ENCODE peak calls at places on chromosome 4, in nine cellular contexts. X is IMR-90, N is epithelial cell of esophagus, W is GM12864, Z is left ventricle myocardium inferior, I is upper lobe of right lung, A is RWPE2, T is tibial artery, O is endodermal cell. G is an unnamed sample.

GRCh38 chr4:8019396-8020365 is 80.0 kb upstream of the AFAP1 start:
- DNase-seq in N (peak), O (peak), A (no peak), Z (no peak), X (no peak), W (no peak), I (peak), T (no peak), G (no peak)

GRCh38 chr4:166078956-166079355 is 205.9 kb downstream of the TLL1 start:
- DNase-seq in X (no peak), Z (no peak), O (peak), A (no peak), W (no peak), N (peak), T (no peak), I (no peak), G (no peak)

GRCh38 chr4:7358100-7358735 is 76.5 kb downstream of the PSAPL1 start:
- DNase-seq in O (no peak), I (peak), T (no peak), X (peak), W (no peak), A (no peak), Z (peak), N (peak), G (peak)

GRCh38 chr4:67571975-67572374 is 13.4 kb downstream of the STAP1 start:
- DNase-seq in A (no peak), X (no peak), Z (no peak), N (no peak), T (no peak), W (no peak), O (no peak), I (no peak), G (no peak)

GRCh38 chr4:1487106-1487505 is 80.9 kb upstream of the NKX1-1 start:
- DNase-seq in Z (no peak), A (no peak), W (no peak), I (peak), T (no peak), O (peak), N (no peak), X (no peak), G (no peak)

GRCh38 chr4:1323635-1324442 is 23.2 kb upstream of the UVSSA start:
- DNase-seq in A (peak), W (no peak), N (peak), X (peak), I (peak), Z (no peak), T (no peak), O (no peak), G (no peak)

GRCh38 chr4:31674313-31674947 is 954.3 kb downstream of the PCDH7 start:
- DNase-seq in N (peak), Z (no peak), X (peak), T (no peak), O (peak), W (no peak), A (no peak), I (no peak), G (no peak)

GRCh38 chr4:110663206-110663605 is 40.3 kb upstream of the PITX2 start:
- DNase-seq in N (no peak), A (no peak), I (no peak), O (no peak), Z (no peak), T (no peak), W (no peak), X (no peak), G (no peak)

GRCh38 chr4:42359686-42360085 is 37.6 kb upstream of the SHISA3 start:
- DNase-seq in W (no peak), N (no peak), X (peak), A (no peak), I (no peak), T (no peak), Z (no peak), O (no peak), G (no peak)

GRCh38 chr4:42363614-42364013 is 33.7 kb upstream of the SHISA3 start:
- DNase-seq in N (no peak), Z (no peak), X (no peak), A (no peak), I (no peak), T (no peak), O (no peak), W (no peak), G (no peak)

GRCh38 chr4:42357325-42357724 is 40.0 kb upstream of the SHISA3 start:
- DNase-seq in N (no peak), A (no peak), T (no peak), Z (no peak), X (no peak), I (no peak), O (no peak), W (no peak), G (no peak)

GRCh38 chr4:42361475-42361874 is 35.8 kb upstream of the SHISA3 start:
- DNase-seq in X (no peak), W (no peak), O (no peak), N (no peak), A (no peak), I (no peak), Z (no peak), T (no peak), G (no peak)

DNA sequence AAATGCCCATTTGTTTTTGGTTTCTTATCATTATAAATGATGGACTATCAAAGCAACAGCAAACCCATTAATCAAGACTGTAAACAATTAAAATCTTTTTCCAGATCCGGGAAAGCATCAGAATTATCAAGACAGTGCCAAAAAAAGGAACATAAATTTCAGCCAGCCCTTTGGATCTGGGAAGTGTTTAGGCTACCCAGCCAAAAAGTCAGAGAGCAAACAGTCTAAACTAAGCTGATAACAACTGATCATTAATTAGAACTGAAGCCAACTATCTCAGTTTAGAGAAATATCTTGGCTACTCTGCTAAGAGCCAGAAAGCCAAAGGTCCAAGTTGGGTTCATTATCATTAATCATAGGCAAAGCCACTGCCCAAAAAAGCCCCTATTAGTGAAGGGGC is 37.1 kb upstream of the SHISA3 start:
- DNase-seq in N (no peak), X (no peak), T (no peak), Z (no peak), A (no peak), W (no peak), I (no peak), O (no peak), G (no peak)
- H3K4me3 ChIP-seq in N (no peak), X (no peak), T (peak), Z (peak), A (no peak), W (no peak), I (peak), O (peak), G (peak)

GRCh38 chr4:159232465-159233106 is 129.7 kb downstream of the RAPGEF2 start:
- DNase-seq in A (no peak), Z (no peak), W (no peak), O (no peak), X (no peak), T (no peak), I (no peak), N (no peak), G (no peak)

GRCh38 chr4:159227378-159227777 is 124.5 kb downstream of the RAPGEF2 start:
- DNase-seq in I (no peak), W (no peak), X (peak), O (no peak), N (peak), A (no peak), T (no peak), Z (no peak), G (no peak)

GRCh38 chr4:159224412-159224811 is 121.5 kb downstream of the RAPGEF2 start:
- DNase-seq in N (no peak), I (no peak), T (no peak), X (no peak), Z (no peak), A (no peak), W (no peak), O (no peak), G (no peak)

GRCh38 chr4:159227984-159228383 is 125.1 kb downstream of the RAPGEF2 start:
- DNase-seq in X (peak), T (peak), W (no peak), O (peak), A (peak), I (peak), N (peak), Z (peak), G (peak)

DNA sequence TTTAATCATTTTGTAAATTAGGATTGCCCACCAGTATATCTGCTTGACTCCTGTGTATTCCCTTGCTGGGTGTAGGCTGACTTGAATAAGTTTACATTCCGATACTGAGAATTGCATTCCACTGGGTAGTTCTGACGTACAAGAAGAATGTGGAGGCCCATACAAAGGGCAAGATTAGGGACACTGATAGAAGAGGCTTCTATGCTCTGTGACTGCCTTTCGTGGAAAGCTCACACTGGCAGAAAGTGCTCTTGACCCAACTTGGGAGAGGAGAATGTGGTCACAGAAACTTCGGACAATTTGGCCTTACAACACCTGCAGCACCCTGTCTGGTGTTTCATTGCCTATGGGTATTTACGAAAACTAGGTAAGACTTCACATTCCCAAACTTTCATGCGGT is 126.3 kb downstream of the RAPGEF2 start:
- DNase-seq in X (peak), A (no peak), Z (no peak), W (no peak), T (no peak), O (peak), I (no peak), N (no peak), G (no peak)
- H3K4me3 ChIP-seq in X (peak), A (no peak), Z (peak), W (no peak), T (peak), O (no peak), I (no peak), N (no peak), G (peak)

GRCh38 chr4:173061160-173061559 is 107.5 kb upstream of the GALNT7 start:
- DNase-seq in T (no peak), Z (no peak), A (no peak), X (no peak), O (no peak), I (no peak), N (no peak), W (no peak), G (no peak)
- H3K4me3 ChIP-seq in T (no peak), Z (no peak), A (no peak), X (no peak), O (no peak), I (no peak), N (no peak), W (no peak), G (no peak)

GRCh38 chr4:159768011-159768410 is 665.1 kb downstream of the RAPGEF2 start:
- DNase-seq in O (no peak), W (no peak), N (no peak), I (no peak), A (no peak), X (no peak), Z (no peak), T (no peak), G (no peak)

GRCh38 chr4:159766241-159766640 is 663.4 kb downstream of the RAPGEF2 start:
- DNase-seq in O (no peak), T (no peak), W (no peak), Z (no peak), N (no peak), X (no peak), I (no peak), A (no peak), G (no peak)

GRCh38 chr4:159770398-159770797 is 667.5 kb downstream of the RAPGEF2 start:
- DNase-seq in W (no peak), A (no peak), N (no peak), O (no peak), Z (no peak), X (no peak), T (no peak), I (no peak), G (no peak)

GRCh38 chr4:159765402-159765801 is 662.5 kb downstream of the RAPGEF2 start:
- DNase-seq in O (no peak), I (no peak), X (no peak), Z (no peak), A (no peak), W (no peak), T (no peak), N (peak), G (no peak)

DNA sequence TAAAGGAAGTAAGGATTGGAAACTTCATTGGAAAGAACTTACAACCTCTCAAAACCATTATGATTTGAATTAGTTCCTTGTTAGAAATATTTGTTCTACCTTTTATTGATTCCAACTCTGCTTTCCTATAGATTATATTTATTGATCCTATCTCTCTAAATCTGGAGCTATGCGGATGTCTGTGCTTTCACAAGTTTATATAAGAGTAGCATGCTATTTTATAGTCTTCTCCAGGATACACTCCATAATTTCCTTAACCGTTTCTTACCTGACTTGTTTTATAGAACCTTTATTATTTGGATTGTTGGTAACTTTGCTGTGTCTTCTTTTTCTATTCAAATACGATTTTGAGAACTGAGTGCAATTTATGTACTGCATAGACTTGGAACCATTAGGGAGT is 668.1 kb downstream of the RAPGEF2 start:
- DNase-seq in I (no peak), W (no peak), N (no peak), T (no peak), O (no peak), X (no peak), A (no peak), Z (no peak), G (no peak)
- H3K4me3 ChIP-seq in I (no peak), W (no peak), N (no peak), T (no peak), O (no peak), X (no peak), A (no peak), Z (no peak), G (no peak)

DNA sequence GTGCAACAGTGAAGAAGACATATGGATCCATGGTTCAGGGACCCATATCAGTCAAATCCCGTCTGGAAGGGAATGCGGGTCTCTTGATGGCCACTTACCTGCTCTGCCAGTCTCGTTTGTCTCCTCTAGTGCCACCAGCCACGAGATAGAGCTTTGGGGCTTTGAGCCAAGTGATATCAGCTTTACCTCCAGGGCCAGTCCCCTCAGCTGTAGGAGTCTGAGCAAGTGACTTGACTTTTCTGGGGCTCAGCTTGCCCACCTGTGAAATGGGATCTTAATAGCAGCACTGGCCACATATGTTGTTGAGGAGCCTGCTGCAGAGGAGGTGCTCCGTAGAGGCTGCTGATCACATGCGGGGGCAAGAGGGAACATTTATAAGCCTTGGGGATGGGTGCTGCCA is 1.2 kb downstream of the SLC2A9 start:
- DNase-seq in O (peak), A (no peak), Z (no peak), N (no peak), I (no peak), T (no peak), X (no peak), W (no peak), G (no peak)
- H3K4me3 ChIP-seq in O (no peak), A (peak), Z (no peak), N (no peak), I (no peak), T (no peak), X (no peak), W (no peak), G (no peak)

GRCh38 chr4:181592221-181592745 is 650.9 kb upstream of the TENM3 start:
- DNase-seq in Z (no peak), X (peak), A (no peak), T (no peak), I (no peak), N (no peak), W (no peak), O (no peak), G (no peak)

GRCh38 chr4:181597766-181598165 is 645.4 kb upstream of the TENM3 start:
- DNase-seq in X (peak), W (no peak), Z (no peak), N (no peak), A (no peak), T (no peak), I (no peak), O (no peak), G (no peak)

GRCh38 chr4:181593703-181594102 is 649.5 kb upstream of the TENM3 start:
- DNase-seq in N (no peak), Z (no peak), A (no peak), I (no peak), X (no peak), O (no peak), T (no peak), W (no peak), G (no peak)

GRCh38 chr4:181594188-181594587 is 649.0 kb upstream of the TENM3 start:
- DNase-seq in O (no peak), A (no peak), W (no peak), I (no peak), Z (no peak), X (no peak), T (no peak), N (no peak), G (no peak)

GRCh38 chr4:181595711-181596110 is 647.5 kb upstream of the TENM3 start:
- DNase-seq in Z (no peak), W (no peak), T (no peak), I (no peak), X (no peak), O (no peak), N (no peak), A (no peak), G (no peak)
- H3K4me3 ChIP-seq in Z (no peak), W (no peak), T (no peak), I (no peak), X (no peak), O (no peak), N (no peak), A (no peak), G (no peak)

G was measured in right cardiac atrium.